ENCODE peak calls at places on chromosomes 3 and 15, in ten cellular contexts. One of them, this sample, is unnamed.
A peak's percentile ranks its signal among the peaks of the same experiment; 100 is the strongest.

GRCh38 chr3:194058189-194058571 is 77.8 kb upstream of the HES1 start:
- DNase-seq in IMR-90: peak; percentile 36
- DNase-seq in K562: peak; percentile 43
- DNase-seq in suprapubic skin: no peak
- DNase-seq in osteoblast: peak; percentile 81
- DNase-seq in AG04450: no peak
- DNase-seq in AG09309: no peak
- DNase-seq in neural crest cell: peak; percentile 57
- DNase-seq in body of pancreas: peak; percentile 60
- DNase-seq in HFFc6: no peak
- DNase-seq in this sample: peak; percentile 77

GRCh38 chr15:37536967-37537624 is 397.3 kb upstream of the TMCO5A start:
- DNase-seq in IMR-90: peak; percentile 11
- DNase-seq in K562: no peak
- DNase-seq in suprapubic skin: no peak
- DNase-seq in osteoblast: no peak
- DNase-seq in AG04450: no peak
- DNase-seq in AG09309: no peak
- DNase-seq in neural crest cell: no peak
- DNase-seq in body of pancreas: no peak
- DNase-seq in HFFc6: no peak
- DNase-seq in this sample: no peak

GRCh38 chr3:72336821-72337479 is 511.3 kb downstream of the SHQ1 start:
- DNase-seq in IMR-90: peak; percentile 46
- DNase-seq in K562: peak; percentile 84
- DNase-seq in suprapubic skin: peak; percentile 94
- DNase-seq in osteoblast: no peak
- DNase-seq in AG04450: no peak
- DNase-seq in AG09309: no peak
- DNase-seq in neural crest cell: peak; percentile 28
- DNase-seq in body of pancreas: peak; percentile 45
- DNase-seq in HFFc6: no peak
- DNase-seq in this sample: no peak

GRCh38 chr15:63626955-63627354 is 29.8 kb downstream of the FBXL22 start:
- DNase-seq in IMR-90: no peak
- DNase-seq in K562: no peak
- DNase-seq in suprapubic skin: no peak
- DNase-seq in osteoblast: no peak
- DNase-seq in AG04450: no peak
- DNase-seq in AG09309: no peak
- DNase-seq in neural crest cell: no peak
- DNase-seq in body of pancreas: no peak
- DNase-seq in HFFc6: no peak
- DNase-seq in this sample: peak; percentile 59

GRCh38 chr3:67357610-67358458 is 296.6 kb downstream of the SUCLG2 start:
- DNase-seq in IMR-90: peak; percentile 35
- DNase-seq in K562: peak; percentile 28
- DNase-seq in suprapubic skin: no peak
- DNase-seq in osteoblast: no peak
- DNase-seq in AG04450: no peak
- DNase-seq in AG09309: no peak
- DNase-seq in neural crest cell: peak; percentile 12
- DNase-seq in body of pancreas: no peak
- DNase-seq in HFFc6: peak; percentile 21
- DNase-seq in this sample: peak; percentile 20

GRCh38 chr3:38978729-38979128 is 73.0 kb downstream of the SCN11A start:
- DNase-seq in IMR-90: no peak
- DNase-seq in K562: no peak
- DNase-seq in suprapubic skin: no peak
- DNase-seq in osteoblast: no peak
- DNase-seq in AG04450: no peak
- DNase-seq in AG09309: no peak
- DNase-seq in neural crest cell: no peak
- DNase-seq in body of pancreas: no peak
- DNase-seq in HFFc6: no peak
- DNase-seq in this sample: no peak

GRCh38 chr15:83207622-83208356 is at the start of gene HDGFL3:
- DNase-seq in IMR-90: peak; percentile 39
- DNase-seq in K562: peak; percentile 60
- DNase-seq in suprapubic skin: peak; percentile 76
- DNase-seq in osteoblast: peak; percentile 89
- DNase-seq in AG04450: no peak
- DNase-seq in AG09309: no peak
- DNase-seq in neural crest cell: peak; percentile 60
- DNase-seq in body of pancreas: peak; percentile 51
- DNase-seq in HFFc6: peak; percentile 25
- DNase-seq in this sample: peak; percentile 62

GRCh38 chr3:142947352-142947751 is 16.1 kb downstream of the PAQR9 start:
- DNase-seq in IMR-90: no peak
- DNase-seq in K562: no peak
- DNase-seq in suprapubic skin: no peak
- DNase-seq in osteoblast: no peak
- DNase-seq in AG04450: no peak
- DNase-seq in AG09309: no peak
- DNase-seq in neural crest cell: no peak
- DNase-seq in body of pancreas: no peak
- DNase-seq in HFFc6: no peak
- DNase-seq in this sample: peak; percentile 36

GRCh38 chr3:139388961-139389551 is 391 bp downstream of the COPB2 start:
- DNase-seq in IMR-90: no peak
- DNase-seq in K562: peak; percentile 25
- DNase-seq in suprapubic skin: no peak
- DNase-seq in osteoblast: no peak
- DNase-seq in AG04450: no peak
- DNase-seq in AG09309: no peak
- DNase-seq in neural crest cell: no peak
- DNase-seq in body of pancreas: no peak
- DNase-seq in HFFc6: no peak
- DNase-seq in this sample: no peak

GRCh38 chr3:152373379-152373778 is 104.7 kb downstream of the MBNL1 start:
- DNase-seq in IMR-90: no peak
- DNase-seq in K562: no peak
- DNase-seq in suprapubic skin: no peak
- DNase-seq in osteoblast: no peak
- DNase-seq in AG04450: no peak
- DNase-seq in AG09309: no peak
- DNase-seq in neural crest cell: no peak
- DNase-seq in body of pancreas: no peak
- DNase-seq in HFFc6: no peak
- DNase-seq in this sample: no peak

GRCh38 chr3:42680806-42681205 is 4.5 kb upstream of the KLHL40 start:
- DNase-seq in IMR-90: peak; percentile 40
- DNase-seq in K562: no peak
- DNase-seq in suprapubic skin: peak; percentile 30
- DNase-seq in osteoblast: peak; percentile 87
- DNase-seq in AG04450: no peak
- DNase-seq in AG09309: no peak
- DNase-seq in neural crest cell: no peak
- DNase-seq in body of pancreas: no peak
- DNase-seq in HFFc6: peak; percentile 16
- DNase-seq in this sample: no peak

GRCh38 chr3:194395767-194396527 is 3.1 kb downstream of the GP5 start:
- DNase-seq in IMR-90: peak; percentile 61
- DNase-seq in K562: peak; percentile 84
- DNase-seq in suprapubic skin: peak; percentile 79
- DNase-seq in osteoblast: no peak
- DNase-seq in AG04450: no peak
- DNase-seq in AG09309: no peak
- DNase-seq in neural crest cell: no peak
- DNase-seq in body of pancreas: no peak
- DNase-seq in HFFc6: no peak
- DNase-seq in this sample: no peak

GRCh38 chr3:12192173-12192572 is 33.5 kb upstream of the TIMP4 start:
- DNase-seq in IMR-90: no peak
- DNase-seq in K562: no peak
- DNase-seq in suprapubic skin: no peak
- DNase-seq in osteoblast: no peak
- DNase-seq in AG04450: no peak
- DNase-seq in AG09309: no peak
- DNase-seq in neural crest cell: no peak
- DNase-seq in body of pancreas: no peak
- DNase-seq in HFFc6: no peak
- DNase-seq in this sample: no peak

GRCh38 chr15:94177112-94177511 is 54.2 kb upstream of the MCTP2 start:
- DNase-seq in IMR-90: peak; percentile 77
- DNase-seq in K562: no peak
- DNase-seq in suprapubic skin: no peak
- DNase-seq in osteoblast: no peak
- DNase-seq in AG04450: peak; percentile 6
- DNase-seq in AG09309: peak; percentile 52
- DNase-seq in neural crest cell: no peak
- DNase-seq in body of pancreas: no peak
- DNase-seq in HFFc6: peak; percentile 28
- DNase-seq in this sample: no peak

DNA sequence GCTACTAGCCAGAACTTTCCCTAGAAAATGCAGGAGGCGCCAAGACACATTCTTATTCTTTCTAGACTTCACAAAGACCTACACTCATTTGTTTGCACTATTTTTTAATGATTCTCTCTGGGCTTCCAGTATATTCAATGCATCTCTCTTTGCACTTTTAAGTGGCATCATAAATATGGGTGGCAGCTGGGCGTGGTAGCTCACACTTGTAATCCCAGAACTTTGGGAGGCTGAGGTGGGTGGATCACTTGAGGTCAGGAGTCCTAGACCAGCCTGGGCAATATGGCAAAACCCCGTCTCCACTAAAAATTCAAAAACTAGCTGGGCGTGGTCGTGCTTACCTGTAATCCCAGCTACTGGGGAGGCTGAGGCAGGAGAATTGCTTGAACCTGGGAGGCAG is 5.6 kb upstream of the GCNT3 start:
- DNase-seq in IMR-90: no peak
- DNase-seq in K562: no peak
- DNase-seq in suprapubic skin: no peak
- DNase-seq in osteoblast: no peak
- DNase-seq in AG04450: no peak
- DNase-seq in AG09309: no peak
- DNase-seq in neural crest cell: no peak
- DNase-seq in body of pancreas: no peak
- DNase-seq in HFFc6: no peak
- DNase-seq in this sample: no peak
- TF ChIP-seq CTCF in IMR-90: no peak
- TF ChIP-seq CTCF in K562: no peak
- TF ChIP-seq CTCF in suprapubic skin: no peak
- TF ChIP-seq CTCF in osteoblast: no peak
- TF ChIP-seq CTCF in AG04450: no peak
- TF ChIP-seq CTCF in AG09309: no peak
- TF ChIP-seq CTCF in neural crest cell: no peak
- TF ChIP-seq CTCF in body of pancreas: no peak
- TF ChIP-seq CTCF in HFFc6: no peak
- TF ChIP-seq CTCF in this sample: no peak

DNA sequence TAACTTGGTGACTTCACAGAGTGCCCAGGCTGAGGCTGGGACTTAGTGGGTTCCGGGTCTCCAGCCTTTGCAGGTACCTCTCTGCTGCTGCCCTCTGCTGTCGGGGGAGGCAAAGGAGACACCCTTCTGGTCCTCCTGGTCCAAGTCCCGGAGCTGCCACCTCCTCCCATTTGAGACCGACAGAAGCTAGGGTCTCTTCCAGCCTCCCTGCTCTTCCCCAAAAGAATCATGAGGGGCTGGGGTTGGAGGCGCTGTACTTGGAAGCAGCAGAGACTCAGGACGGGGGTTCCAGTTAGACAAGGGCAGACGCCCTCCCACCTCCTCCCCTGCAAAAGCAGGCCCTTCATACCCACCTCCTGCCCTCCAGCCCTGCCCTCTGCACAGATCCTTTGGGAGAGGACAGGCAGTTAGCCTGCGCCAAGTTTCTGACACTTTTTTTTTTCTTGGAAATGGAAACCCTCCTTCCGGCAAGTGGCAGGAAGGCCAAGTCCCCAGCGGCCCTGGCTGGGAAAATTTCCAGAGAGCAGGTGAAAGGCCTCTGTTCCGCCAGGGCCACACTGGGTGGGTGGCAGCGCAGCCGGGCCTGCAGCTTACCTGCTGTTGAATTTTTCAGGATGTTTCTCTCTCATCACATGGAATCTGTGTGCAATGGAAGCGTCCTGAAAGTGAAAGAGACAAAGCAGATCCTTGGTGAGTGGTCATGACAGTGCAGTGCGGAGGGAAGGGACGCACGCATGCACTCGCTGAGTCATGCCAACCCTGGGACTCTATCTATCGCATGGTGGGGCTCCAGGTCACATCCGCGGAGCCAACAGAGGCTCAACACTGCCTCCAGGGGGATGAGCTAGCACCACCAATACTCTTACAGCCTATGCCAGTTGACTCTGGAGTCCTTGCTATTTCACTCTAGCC is 119.9 kb downstream of the DGKG start:
- DNase-seq in IMR-90: peak; percentile 82
- DNase-seq in K562: peak; percentile 81
- DNase-seq in suprapubic skin: no peak
- DNase-seq in osteoblast: peak; percentile 95
- DNase-seq in AG04450: no peak
- DNase-seq in AG09309: peak; percentile 39
- DNase-seq in neural crest cell: peak; percentile 23
- DNase-seq in body of pancreas: peak; percentile 76
- DNase-seq in HFFc6: peak; percentile 36
- DNase-seq in this sample: peak; percentile 80
- TF ChIP-seq CTCF in IMR-90: peak; percentile 61
- TF ChIP-seq CTCF in K562: peak; percentile 87
- TF ChIP-seq CTCF in suprapubic skin: no peak
- TF ChIP-seq CTCF in osteoblast: peak; percentile 72
- TF ChIP-seq CTCF in AG04450: peak; percentile 56
- TF ChIP-seq CTCF in AG09309: peak; percentile 65
- TF ChIP-seq CTCF in neural crest cell: peak; percentile 54
- TF ChIP-seq CTCF in body of pancreas: peak; percentile 34
- TF ChIP-seq CTCF in HFFc6: peak; percentile 68
- TF ChIP-seq CTCF in this sample: peak; percentile 65

GRCh38 chr3:126664591-126665214 is 9.8 kb upstream of the TXNRD3 start:
- DNase-seq in IMR-90: peak; percentile 15
- DNase-seq in K562: peak; percentile 19
- DNase-seq in suprapubic skin: no peak
- DNase-seq in osteoblast: peak; percentile 86
- DNase-seq in AG04450: no peak
- DNase-seq in AG09309: no peak
- DNase-seq in neural crest cell: no peak
- DNase-seq in body of pancreas: no peak
- DNase-seq in HFFc6: no peak
- DNase-seq in this sample: no peak
- TF ChIP-seq CTCF in IMR-90: no peak
- TF ChIP-seq CTCF in K562: peak; percentile 30
- TF ChIP-seq CTCF in suprapubic skin: no peak
- TF ChIP-seq CTCF in osteoblast: peak; percentile 44
- TF ChIP-seq CTCF in AG04450: peak; percentile 39
- TF ChIP-seq CTCF in AG09309: peak; percentile 39
- TF ChIP-seq CTCF in neural crest cell: peak; percentile 22
- TF ChIP-seq CTCF in body of pancreas: no peak
- TF ChIP-seq CTCF in HFFc6: peak; percentile 47
- TF ChIP-seq CTCF in this sample: no peak

DNA sequence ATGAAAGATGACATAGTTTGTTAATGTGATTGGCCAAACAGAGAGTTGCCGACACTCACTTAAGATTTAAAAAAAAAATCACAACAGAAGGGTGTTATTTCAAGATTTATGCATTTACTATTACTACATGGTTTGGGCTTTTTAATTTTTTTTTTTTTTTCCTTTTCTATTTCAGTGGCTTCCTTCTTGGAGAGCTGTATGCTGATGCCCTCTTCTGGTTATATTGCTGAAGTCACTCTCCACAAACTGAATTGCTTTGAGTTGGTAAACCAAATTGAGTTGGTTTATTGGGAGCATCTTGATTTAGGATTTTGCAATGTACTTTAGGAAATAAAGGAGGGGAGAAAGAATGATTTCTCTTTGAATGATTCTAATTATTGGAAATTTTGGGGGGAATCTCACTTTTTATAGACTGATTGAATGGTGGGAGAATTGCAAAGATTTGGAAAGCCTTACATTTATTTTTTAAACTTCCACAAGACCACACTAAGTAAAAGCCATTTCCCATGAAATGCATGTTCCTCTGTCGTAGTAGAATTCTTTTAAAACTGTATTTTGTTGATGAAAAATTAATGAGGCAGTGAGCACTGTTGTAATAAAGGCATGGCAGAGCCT is 186.6 kb upstream of the FEZF2 start:
- DNase-seq in IMR-90: peak; percentile 57
- DNase-seq in K562: no peak
- DNase-seq in suprapubic skin: no peak
- DNase-seq in osteoblast: peak; percentile 29
- DNase-seq in AG04450: peak; percentile 11
- DNase-seq in AG09309: peak; percentile 14
- DNase-seq in neural crest cell: no peak
- DNase-seq in body of pancreas: no peak
- DNase-seq in HFFc6: peak; percentile 50
- DNase-seq in this sample: no peak
- TF ChIP-seq CTCF in IMR-90: peak; percentile 57
- TF ChIP-seq CTCF in K562: peak; percentile 33
- TF ChIP-seq CTCF in suprapubic skin: no peak
- TF ChIP-seq CTCF in osteoblast: peak; percentile 58
- TF ChIP-seq CTCF in AG04450: peak; percentile 62
- TF ChIP-seq CTCF in AG09309: peak; percentile 69
- TF ChIP-seq CTCF in neural crest cell: peak; percentile 71
- TF ChIP-seq CTCF in body of pancreas: no peak
- TF ChIP-seq CTCF in HFFc6: peak; percentile 80
- TF ChIP-seq CTCF in this sample: peak; percentile 29